ENCODE peak calls at places on chromosomes 7 and 10, in six cellular contexts. U is astrocyte, T is IMR-90, P is K562, H is GM23248, K is fibroblast of lung. D is an unnamed sample.

GRCh38 chr7:49580000-49580399 is 193.4 kb upstream of the VWC2 start:
- DNase-seq in U (no peak), T (no peak), P (no peak), H (no peak), K (no peak), D (no peak)

GRCh38 chr7:78248867-78249266 is 450.3 kb downstream of the PHTF2 start:
- DNase-seq in U (no peak), T (no peak), P (no peak), H (no peak), K (no peak), D (no peak)

GRCh38 chr7:155412416-155413253 is 45.3 kb upstream of the EN2 start:
- DNase-seq in U (no peak), T (peak; percentile 6), P (peak; percentile 79), H (peak; percentile 63), K (peak; percentile 2), D (peak; percentile 33)

GRCh38 chr10:62083868-62084267 is 182.4 kb downstream of the ARID5B start:
- DNase-seq in U (peak; percentile 66), T (peak; percentile 84), P (peak; percentile 32), H (peak; percentile 89), K (peak; percentile 76), D (peak; percentile 38)

GRCh38 chr7:140525741-140526140 is 46.4 kb upstream of the MKRN1 start:
- DNase-seq in U (peak; percentile 76), T (no peak), P (no peak), H (peak; percentile 60), K (peak; percentile 83), D (peak; percentile 86)

GRCh38 chr10:113305871-113306270 is 247.0 kb upstream of the HABP2 start:
- DNase-seq in U (peak; percentile 85), T (peak; percentile 58), P (no peak), H (peak; percentile 78), K (peak; percentile 87), D (no peak)

GRCh38 chr10:131072651-131073468 is 238.7 kb downstream of the TCERG1L start:
- DNase-seq in U (no peak), T (no peak), P (no peak), H (no peak), K (no peak), D (no peak)

GRCh38 chr10:120131183-120131582 is 238.7 kb downstream of the SEC23IP start:
- DNase-seq in U (peak; percentile 12), T (no peak), P (peak; percentile 12), H (peak; percentile 22), K (peak; percentile 18), D (no peak)

GRCh38 chr10:116353817-116354216 is 29.6 kb downstream of the CCDC172 start:
- DNase-seq in U (no peak), T (no peak), P (no peak), H (no peak), K (no peak), D (no peak)

GRCh38 chr7:107149863-107150262 is 18.9 kb upstream of the HBP1 start:
- DNase-seq in U (no peak), T (no peak), P (no peak), H (no peak), K (no peak), D (no peak)

GRCh38 chr10:80324086-80324485 is 32.5 kb downstream of the DYDC1 start:
- DNase-seq in U (peak; percentile 12), T (peak; percentile 16), P (peak; percentile 13), H (peak; percentile 49), K (peak; percentile 21), D (no peak)

GRCh38 chr10:107686095-107686494 is 521.6 kb upstream of the SORCS1 start:
- DNase-seq in U (no peak), T (no peak), P (no peak), H (no peak), K (no peak), D (no peak)

DNA sequence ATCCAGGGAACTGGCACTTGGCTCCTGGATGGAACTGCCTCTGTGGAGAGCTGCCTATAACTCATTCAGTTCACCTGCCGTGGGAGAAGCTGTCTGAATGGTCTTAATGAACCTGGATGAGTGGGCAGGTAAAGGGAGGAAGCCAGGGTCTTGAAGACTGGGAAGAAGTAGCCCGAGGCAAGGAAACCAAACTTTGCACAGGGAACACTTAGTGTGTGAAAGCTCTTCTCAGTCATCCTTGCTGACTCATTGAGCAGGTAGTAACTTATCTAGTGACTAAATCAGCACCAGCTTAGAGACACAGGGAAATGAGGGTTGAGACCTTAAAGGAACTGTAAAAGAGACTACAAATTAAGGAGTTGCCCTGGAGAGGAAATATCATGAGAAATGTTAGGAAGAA is 9.9 kb downstream of the LRRC4 start:
- DNase-seq in U (no peak), T (peak; percentile 57), P (no peak), H (peak; percentile 51), K (peak; percentile 41), D (peak; percentile 81)
- H3K4me1 ChIP-seq in U (peaks cover 42% of the 10 kb centered on the region), T (peaks cover 14% of the 10 kb centered on the region), P (peaks cover 8% of the 10 kb centered on the region), H (peaks cover 25% of the 10 kb centered on the region), K (peaks cover 6% of the 10 kb centered on the region), D (peaks cover 47% of the 10 kb centered on the region)

DNA sequence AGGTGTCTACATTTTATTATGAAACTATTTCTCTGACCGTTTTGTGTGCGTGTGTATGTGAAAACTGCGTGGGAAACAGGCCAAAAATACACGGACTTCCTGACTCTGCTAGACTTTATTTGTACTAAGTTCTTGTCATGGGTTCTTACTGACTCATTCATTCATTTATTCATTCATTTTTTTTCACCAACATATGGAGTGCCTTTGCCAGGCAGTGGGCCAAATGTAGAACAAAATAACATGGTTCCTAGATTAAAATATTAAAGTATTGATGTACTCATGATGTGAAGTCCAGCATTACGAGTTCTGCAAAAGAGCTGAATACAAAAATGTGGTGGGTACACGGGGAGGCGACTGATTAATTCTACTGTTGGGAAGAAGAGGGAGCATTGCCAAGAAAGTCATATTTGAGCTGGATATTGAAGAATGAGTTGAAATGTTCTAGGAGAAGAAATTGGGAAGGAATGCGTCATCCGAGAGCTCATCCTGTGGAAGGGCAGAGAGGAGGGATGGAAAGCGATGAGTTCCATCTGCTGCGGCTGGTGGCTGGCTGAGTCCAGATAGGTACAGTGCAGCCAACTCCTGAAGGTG is 24.6 kb downstream of the CACNB2 start:
- DNase-seq in U (peak; percentile 93), T (peak; percentile 97), P (no peak), H (peak; percentile 91), K (peak; percentile 92), D (no peak)
- H3K4me2 ChIP-seq in U (peak overlapping the region; percentile 73), T (peak overlapping the region; percentile 86), P (no peak overlapping the region), H (peak overlapping the region; percentile 66), K (peak overlapping the region; percentile 75), D (no peak overlapping the region)

GRCh38 chr10:124672181-124672638 is 72.0 kb downstream of the FAM53B start:
- DNase-seq in U (no peak), T (no peak), P (no peak), H (no peak), K (no peak), D (no peak)
- H3K4me1 ChIP-seq in U (no peaks in the 10 kb centered on the region), T (peaks cover 5% of the 10 kb centered on the region), P (peaks cover 22% of the 10 kb centered on the region), H (no peaks in the 10 kb centered on the region), K (no peaks in the 10 kb centered on the region), D (peaks cover 5% of the 10 kb centered on the region)

GRCh38 chr7:55104707-55105433 is 86.1 kb downstream of the EGFR start:
- DNase-seq in U (peak; percentile 89), T (no peak), P (no peak), H (peak; percentile 39), K (peak; percentile 90), D (no peak)
- H3K4me2 ChIP-seq in U (peak overlapping the region; percentile 66), T (no peak overlapping the region), P (no peak overlapping the region), H (peak overlapping the region; percentile 27), K (no peak overlapping the region), D (no peak overlapping the region)

GRCh38 chr7:111729483-111729882 is 167.2 kb upstream of the IMMP2L start:
- DNase-seq in U (no peak), T (no peak), P (no peak), H (no peak), K (no peak), D (no peak)
- H3K4me1 ChIP-seq in U (no peaks in the 10 kb centered on the region), T (no peaks in the 10 kb centered on the region), P (peaks cover 3% of the 10 kb centered on the region), H (no peaks in the 10 kb centered on the region), K (no peaks in the 10 kb centered on the region), D (no peaks in the 10 kb centered on the region)

GRCh38 chr7:5214236-5214635 is 24.2 kb downstream of the WIPI2 start:
- DNase-seq in U (no peak), T (no peak), P (no peak), H (no peak), K (no peak), D (no peak)

GRCh38 chr7:5213286-5213645 is 23.2 kb downstream of the WIPI2 start:
- DNase-seq in U (no peak), T (no peak), P (no peak), H (no peak), K (no peak), D (no peak)

GRCh38 chr7:5215313-5215712 is 25.3 kb downstream of the WIPI2 start:
- DNase-seq in U (no peak), T (no peak), P (no peak), H (no peak), K (no peak), D (no peak)

GRCh38 chr7:5212633-5213285 is 22.7 kb downstream of the WIPI2 start:
- DNase-seq in U (no peak), T (no peak), P (no peak), H (no peak), K (no peak), D (no peak)

GRCh38 chr7:5214641-5215040 is 24.6 kb downstream of the WIPI2 start:
- DNase-seq in U (no peak), T (no peak), P (no peak), H (no peak), K (no peak), D (no peak)
- H3K4me2 ChIP-seq in U (no peak overlapping the region), T (no peak overlapping the region), P (no peak overlapping the region), H (no peak overlapping the region), K (no peak overlapping the region), D (no peak overlapping the region)

GRCh38 chr7:32879460-32879859 is 12.1 kb downstream of the KBTBD2 start:
- DNase-seq in U (peak; percentile 14), T (no peak), P (peak; percentile 61), H (peak; percentile 50), K (peak; percentile 19), D (no peak)
- H3K4me1 ChIP-seq in U (peaks cover 12% of the 10 kb centered on the region), T (peaks cover 7% of the 10 kb centered on the region), P (peaks cover 34% of the 10 kb centered on the region), H (peaks cover 39% of the 10 kb centered on the region), K (peaks cover 6% of the 10 kb centered on the region), D (peaks cover 15% of the 10 kb centered on the region)